ENCODE peak calls at places on chromosomes 16 and 17, in five cellular contexts. W is body of pancreas, R is fibroblast of lung, B is uterus, G is heart left ventricle. L is an unnamed sample.

GRCh38 chr16:83813818-83814653 is 6.3 kb downstream of the HSBP1 start:
- DNase-seq in W (peak; percentile 72), R (peak; percentile 68), B (peak; percentile 46), G (no peak), L (peak; percentile 51)

GRCh38 chr17:42677921-42678781 is 1.4 kb upstream of the PLEKHH3 start:
- DNase-seq in W (peak; percentile 94), R (peak; percentile 87), B (peak; percentile 90), G (peak; percentile 93), L (peak; percentile 82)

GRCh38 chr17:28758411-28759121 is 14.8 kb downstream of the TRAF4 start:
- DNase-seq in W (no peak), R (no peak), B (no peak), G (no peak), L (no peak)

GRCh38 chr17:72407336-72408121 is 286.7 kb downstream of the SOX9 start:
- DNase-seq in W (peak; percentile 88), R (peak; percentile 96), B (peak; percentile 50), G (peak; percentile 61), L (peak; percentile 96)

GRCh38 chr17:80002242-80002641 is 33.4 kb downstream of the TBC1D16 start:
- DNase-seq in W (no peak), R (no peak), B (no peak), G (peak; percentile 18), L (no peak)

GRCh38 chr17:82848022-82848592 is 8.3 kb upstream of the ZNF750 start:
- DNase-seq in W (peak; percentile 42), R (peak; percentile 82), B (peak; percentile 71), G (no peak), L (peak; percentile 20)

GRCh38 chr16:11977206-11978041 is 890 bp downstream of the SNX29 start:
- DNase-seq in W (no peak), R (peak; percentile 66), B (peak; percentile 66), G (no peak), L (peak; percentile 56)

GRCh38 chr16:49756971-49757743 is 98.8 kb downstream of the ZNF423 start:
- DNase-seq in W (no peak), R (no peak), B (no peak), G (no peak), L (peak; percentile 58)

GRCh38 chr16:27230562-27230991 is 27.3 kb downstream of the KDM8 start:
- DNase-seq in W (no peak), R (no peak), B (no peak), G (peak; percentile 36), L (no peak)

GRCh38 chr16:63361032-63361624 is 1324.9 kb upstream of the CDH8 start:
- DNase-seq in W (peak; percentile 20), R (peak; percentile 73), B (no peak), G (no peak), L (peak; percentile 57)

GRCh38 chr17:12348476-12348875 is 317.2 kb upstream of the MYOCD start:
- DNase-seq in W (no peak), R (peak; percentile 21), B (no peak), G (no peak), L (no peak)

GRCh38 chr16:67678354-67679023 is 11.9 kb downstream of the C16orf86 start:
- DNase-seq in W (no peak), R (no peak), B (no peak), G (no peak), L (no peak)

GRCh38 chr17:40582328-40582901 is 17.1 kb upstream of the CCR7 start:
- DNase-seq in W (peak; percentile 42), R (no peak), B (peak; percentile 64), G (peak; percentile 68), L (no peak)

GRCh38 chr17:66737524-66737923 is 97.4 kb upstream of the CACNG5 start:
- DNase-seq in W (peak; percentile 56), R (peak; percentile 45), B (no peak), G (peak; percentile 62), L (peak; percentile 66)
- TF ChIP-seq CTCF in W (no peak), R (peak; percentile 29), B (no peak), G (peak; percentile 33), L (peak; percentile 46)

DNA sequence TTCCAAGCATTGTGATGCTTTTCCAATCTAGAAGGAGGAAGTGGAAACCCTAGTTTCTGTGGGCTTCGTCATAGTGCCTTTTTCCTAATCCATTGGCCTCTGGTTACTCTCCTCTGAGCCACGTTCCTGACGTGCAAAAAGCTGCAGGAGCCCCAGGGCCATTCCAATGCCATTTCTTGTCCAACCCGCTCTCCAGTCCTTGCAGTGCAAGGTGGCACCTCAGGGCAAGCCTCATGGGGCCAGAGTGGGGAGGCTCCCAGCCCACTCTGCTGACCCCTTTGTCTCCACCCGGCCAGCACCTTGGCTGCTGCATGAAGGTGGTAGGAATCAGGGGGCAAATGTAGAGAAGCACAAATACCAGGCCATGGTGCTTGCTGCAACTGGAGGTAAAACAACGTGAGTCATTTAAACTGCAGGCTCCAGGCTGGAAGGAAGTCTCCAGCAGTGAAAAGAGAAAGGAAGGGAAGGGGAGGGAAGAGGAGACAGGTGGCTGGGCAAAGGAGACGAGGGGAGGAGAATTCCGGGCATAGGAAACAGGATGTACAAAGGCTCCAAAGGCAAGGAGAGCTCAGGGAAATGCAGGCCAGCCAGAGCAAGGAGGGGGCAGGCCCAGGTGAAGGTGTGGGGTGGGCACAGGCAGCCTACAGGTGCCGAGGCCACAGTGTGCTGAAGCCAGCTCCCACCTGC is 168.2 kb upstream of the TNRC6C start:
- DNase-seq in W (no peak), R (no peak), B (no peak), G (peak; percentile 11), L (no peak)
- H3K4me3 ChIP-seq in W (no peak overlapping the region), R (no peak overlapping the region), B (no peak overlapping the region), G (no peak overlapping the region), L (no peak overlapping the region)

GRCh38 chr16:81482329-81483063 is 37.9 kb downstream of the CMIP start:
- DNase-seq in W (no peak), R (no peak), B (no peak), G (no peak), L (no peak)
- H3K27me3 ChIP-seq in W (no peaks in the 10 kb centered on the region), R (no peaks in the 10 kb centered on the region), B (no peaks in the 10 kb centered on the region), G (no peaks in the 10 kb centered on the region), L (no peaks in the 10 kb centered on the region)

GRCh38 chr17:58001461-58002124 is 5.5 kb downstream of the SRSF1 start:
- DNase-seq in W (no peak), R (no peak), B (no peak), G (no peak), L (no peak)
- TF ChIP-seq CTCF in W (no peak), R (no peak), B (no peak), G (no peak), L (no peak)

DNA sequence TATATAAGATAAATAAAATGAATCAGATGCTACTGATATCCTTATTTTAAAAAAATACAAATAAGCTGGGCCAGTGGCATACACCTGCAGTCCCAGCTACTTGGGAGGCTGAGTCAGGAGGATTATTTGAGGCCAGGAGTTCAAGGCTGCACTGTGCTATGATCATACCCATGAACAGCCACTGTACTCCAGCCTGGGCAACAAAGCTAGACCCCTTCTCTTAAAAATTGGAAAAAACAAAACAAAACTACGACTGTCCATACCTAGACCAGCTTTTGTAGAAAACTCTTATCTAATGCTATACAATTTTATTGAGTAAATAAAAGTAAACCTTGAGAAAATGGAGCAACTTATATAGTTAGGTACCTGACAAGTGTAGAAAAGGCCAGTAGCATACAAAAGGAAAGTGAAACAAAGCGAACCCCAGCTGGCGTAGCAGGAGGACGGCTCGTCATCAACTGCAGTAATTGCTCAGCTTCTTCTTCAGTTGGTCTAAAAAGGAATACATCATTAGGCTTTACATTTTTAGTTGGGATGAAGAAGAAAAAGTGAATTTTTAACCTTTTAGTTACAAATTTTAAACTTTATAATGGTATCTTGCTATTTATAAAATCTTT is 23.6 kb downstream of the INTS2 start:
- DNase-seq in W (no peak), R (no peak), B (no peak), G (no peak), L (no peak)
- H3K4me3 ChIP-seq in W (no peak overlapping the region), R (no peak overlapping the region), B (no peak overlapping the region), G (no peak overlapping the region), L (no peak overlapping the region)

DNA sequence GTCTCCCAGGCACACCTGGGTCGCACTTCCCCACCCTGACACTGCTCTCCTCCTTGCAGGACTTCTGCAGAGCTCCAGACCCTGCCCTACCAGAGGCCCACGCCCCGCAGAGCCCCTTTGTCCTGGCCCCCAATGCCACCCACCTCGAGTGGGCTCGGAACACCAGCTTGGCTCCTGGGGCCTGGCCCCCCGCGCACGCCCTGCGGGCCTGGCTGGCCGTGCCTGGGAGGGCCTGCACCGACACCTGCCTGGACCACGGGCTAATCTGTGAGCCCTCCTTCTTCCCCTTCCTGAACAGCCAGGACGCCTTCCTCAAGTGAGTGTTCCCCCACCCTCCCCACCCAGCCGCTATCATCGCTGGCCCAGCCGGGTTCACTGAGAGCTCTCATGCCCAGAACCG is 79.6 kb downstream of the MGAT5B start:
- DNase-seq in W (no peak), R (no peak), B (no peak), G (no peak), L (no peak)
- H3K27me3 ChIP-seq in W (no peaks in the 10 kb centered on the region), R (no peaks in the 10 kb centered on the region), B (no peaks in the 10 kb centered on the region), G (no peaks in the 10 kb centered on the region), L (no peaks in the 10 kb centered on the region)

GRCh38 chr17:21119945-21120249 is 6.9 kb upstream of the DHRS7B start:
- DNase-seq in W (no peak), R (no peak), B (no peak), G (no peak), L (no peak)
- TF ChIP-seq CTCF in W (peak; percentile 6), R (no peak), B (no peak), G (no peak), L (no peak)

GRCh38 chr17:27454089-27454488 is 2.2 kb upstream of the KSR1 start:
- DNase-seq in W (no peak), R (no peak), B (no peak), G (no peak), L (no peak)

GRCh38 chr17:27457405-27457730 is 1.1 kb downstream of the KSR1 start:
- DNase-seq in W (no peak), R (no peak), B (no peak), G (no peak), L (no peak)

GRCh38 chr17:27455914-27456680 is at the start of gene KSR1:
- DNase-seq in W (peak; percentile 90), R (peak; percentile 87), B (peak; percentile 80), G (peak; percentile 88), L (peak; percentile 52)

GRCh38 chr17:27456681-27457404 is 595 bp downstream of the KSR1 start:
- DNase-seq in W (peak; percentile 40), R (no peak), B (peak; percentile 38), G (peak; percentile 54), L (no peak)

GRCh38 chr17:27455569-27455913 is 707 bp upstream of the KSR1 start:
- DNase-seq in W (no peak), R (no peak), B (no peak), G (no peak), L (no peak)
- H3K4me3 ChIP-seq in W (peak overlapping the region; percentile 38), R (no peak overlapping the region), B (peak overlapping the region; percentile 78), G (no peak overlapping the region), L (peak overlapping the region; percentile 89)

L was measured in brain microvascular endothelial cell.